ENCODE peak calls at places on chromosomes 12 and 14, in eight cellular contexts. A, N, Z, Y, F, K, U and V are unnamed samples.

GRCh38 chr14:102666635-102667034 is 74.2 kb downstream of the RCOR1 start:
- DNase-seq in A (no peak), N (no peak), Z (no peak), Y (no peak), F (no peak), K (no peak), U (no peak), V (no peak)

GRCh38 chr12:12943589-12944260 is 8.2 kb downstream of the GPRC5D start:
- DNase-seq in A (no peak), N (no peak), Z (no peak), Y (no peak), F (no peak), K (peak), U (no peak), V (no peak)

GRCh38 chr12:53862831-53863230 is 75.8 kb upstream of the HOXC13 start:
- DNase-seq in A (no peak), N (no peak), Z (peak), Y (no peak), F (no peak), K (no peak), U (no peak), V (no peak)

GRCh38 chr14:99508896-99509629 is 27.9 kb downstream of the CCNK start:
- DNase-seq in A (no peak), N (no peak), Z (peak), Y (no peak), F (no peak), K (no peak), U (no peak), V (no peak)

GRCh38 chr14:32602699-32603098 is 273.6 kb downstream of the AKAP6 start:
- DNase-seq in A (no peak), N (no peak), Z (no peak), Y (no peak), F (no peak), K (no peak), U (no peak), V (no peak)

GRCh38 chr14:102866982-102867761 is 55.3 kb upstream of the AMN start:
- DNase-seq in A (no peak), N (no peak), Z (no peak), Y (no peak), F (no peak), K (no peak), U (no peak), V (no peak)

GRCh38 chr12:104064842-104065441 is 611 bp downstream of the HCFC2 start:
- DNase-seq in A (no peak), N (peak), Z (peak), Y (peak), F (no peak), K (peak), U (no peak), V (no peak)

GRCh38 chr12:64392221-64392620 is 1.7 kb upstream of the C12orf56 start:
- DNase-seq in A (peak), N (no peak), Z (peak), Y (peak), F (no peak), K (peak), U (peak), V (no peak)

GRCh38 chr14:103727313-103728000 is 11.8 kb downstream of the ZFYVE21 start:
- DNase-seq in A (no peak), N (no peak), Z (no peak), Y (no peak), F (no peak), K (no peak), U (no peak), V (no peak)

GRCh38 chr14:89067293-89067972 is 243.0 kb downstream of the TTC8 start:
- DNase-seq in A (peak), N (no peak), Z (no peak), Y (no peak), F (no peak), K (no peak), U (no peak), V (no peak)

GRCh38 chr12:20946732-20947131 is 136.2 kb downstream of the SLCO1B3 start:
- DNase-seq in A (no peak), N (no peak), Z (no peak), Y (peak), F (no peak), K (no peak), U (no peak), V (no peak)

GRCh38 chr14:34365309-34365915 is 96.6 kb downstream of the SPTSSA start:
- DNase-seq in A (no peak), N (no peak), Z (no peak), Y (peak), F (no peak), K (peak), U (no peak), V (no peak)

GRCh38 chr12:125340791-125341190 is 275.6 kb downstream of the AACS start:
- DNase-seq in A (no peak), N (no peak), Z (no peak), Y (peak), F (no peak), K (peak), U (no peak), V (no peak)

GRCh38 chr14:104937694-104938365 is 13.2 kb downstream of the PLD4 start:
- DNase-seq in A (no peak), N (no peak), Z (no peak), Y (no peak), F (no peak), K (no peak), U (no peak), V (no peak)

GRCh38 chr12:113409462-113410124 is 5.9 kb upstream of the SDS start:
- DNase-seq in A (no peak), N (no peak), Z (no peak), Y (no peak), F (no peak), K (no peak), U (no peak), V (no peak)
- H3K27ac ChIP-seq in A (no peak), N (no peak), Z (no peak), Y (no peak), F (no peak), K (no peak), U (no peak), V (no peak)

DNA sequence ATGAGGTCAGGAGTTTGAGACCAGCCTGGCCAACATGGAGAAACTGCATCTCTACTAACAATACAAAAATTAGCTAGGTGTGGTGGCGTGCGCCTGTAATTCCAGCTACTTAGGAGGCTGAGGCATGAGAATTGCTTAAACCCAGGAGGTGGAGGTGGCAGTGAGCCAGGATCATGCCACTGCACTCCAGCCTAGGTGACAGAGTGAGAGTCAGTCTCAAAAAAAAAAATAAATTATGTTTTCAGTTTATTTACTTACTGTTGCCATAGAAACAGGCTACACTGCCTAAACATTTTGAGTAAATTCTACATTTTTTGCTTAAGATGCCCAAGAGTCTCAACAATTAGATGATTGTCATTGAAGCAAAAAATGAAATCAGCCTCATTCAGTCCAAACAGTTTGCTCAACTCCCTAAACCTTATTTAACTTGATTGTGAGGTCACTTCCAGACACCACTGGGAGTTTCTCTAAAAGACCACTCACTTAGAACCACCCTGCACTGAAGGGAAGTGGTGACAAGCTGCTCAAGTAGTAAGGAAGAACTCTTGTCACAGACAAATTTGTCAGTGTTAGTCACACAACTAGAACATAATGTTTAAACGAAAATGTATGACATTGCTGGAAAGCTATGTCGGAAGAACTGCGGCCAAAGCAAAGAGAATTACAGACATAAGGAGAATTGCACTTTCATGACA is 9.8 kb upstream of the GNPNAT1 start:
- DNase-seq in A (peak), N (no peak), Z (no peak), Y (no peak), F (no peak), K (peak), U (peak), V (no peak)
- H3K27ac ChIP-seq in A (no peak), N (no peak), Z (no peak), Y (no peak), F (no peak), K (peak), U (no peak), V (peak)

GRCh38 chr12:95548539-95549391 is 2.5 kb downstream of the USP44 start:
- DNase-seq in A (peak), N (peak), Z (peak), Y (peak), F (peak), K (peak), U (peak), V (peak)
- H3K27ac ChIP-seq in A (peak), N (peak), Z (no peak), Y (no peak), F (peak), K (peak), U (peak), V (peak)

DNA sequence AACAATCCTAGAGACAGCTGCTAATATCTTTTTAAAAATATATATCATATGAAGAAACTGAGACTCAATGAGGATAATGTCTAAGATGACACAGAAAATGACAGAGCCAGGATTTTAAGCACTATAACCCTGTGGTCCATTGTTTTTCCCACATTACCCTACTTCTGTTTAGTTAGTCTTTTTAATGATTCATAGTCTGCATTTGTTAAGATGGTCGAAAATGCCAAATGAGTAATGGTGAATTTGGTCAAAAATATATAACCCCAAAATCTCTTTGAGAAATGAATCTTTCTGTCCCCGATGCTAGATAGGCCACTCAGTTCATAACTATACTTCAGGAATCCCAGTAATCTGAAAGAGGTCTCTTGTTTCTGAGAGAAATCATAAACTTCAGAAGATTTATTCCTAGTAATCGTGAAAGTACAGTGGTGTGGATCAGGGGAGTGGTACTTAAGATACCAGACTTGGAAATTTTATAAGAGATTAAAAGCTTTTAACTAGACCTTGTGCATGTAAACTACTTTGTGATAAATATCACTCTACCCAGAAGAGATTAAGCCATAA is 10.8 kb downstream of the RTRAF start:
- DNase-seq in A (no peak), N (no peak), Z (no peak), Y (no peak), F (no peak), K (no peak), U (no peak), V (no peak)
- H3K27ac ChIP-seq in A (no peak), N (no peak), Z (no peak), Y (no peak), F (no peak), K (no peak), U (no peak), V (no peak)

GRCh38 chr12:122061253-122061652 is 17.3 kb upstream of the MLXIP start:
- DNase-seq in A (no peak), N (no peak), Z (no peak), Y (no peak), F (no peak), K (no peak), U (no peak), V (no peak)

GRCh38 chr12:122063691-122064033 is 14.9 kb upstream of the MLXIP start:
- DNase-seq in A (no peak), N (peak), Z (no peak), Y (no peak), F (no peak), K (no peak), U (no peak), V (no peak)

GRCh38 chr12:122062832-122063690 is 15.5 kb upstream of the MLXIP start:
- DNase-seq in A (no peak), N (peak), Z (peak), Y (peak), F (no peak), K (peak), U (no peak), V (no peak)

GRCh38 chr12:122064780-122065588 is 13.6 kb upstream of the MLXIP start:
- DNase-seq in A (no peak), N (peak), Z (peak), Y (peak), F (no peak), K (peak), U (no peak), V (no peak)

GRCh38 chr12:122064034-122064777 is 14.3 kb upstream of the MLXIP start:
- DNase-seq in A (no peak), N (peak), Z (peak), Y (peak), F (no peak), K (peak), U (no peak), V (no peak)
- H3K27ac ChIP-seq in A (no peak), N (peak), Z (peak), Y (peak), F (no peak), K (peak), U (peak), V (peak)